ENCODE peak calls at places on chromosome 13, in seven cellular contexts. One of them, this sample, is unnamed.

GRCh38 chr13:112821340-112822055 is 131.7 kb downstream of the ATP11A start:
- DNase-seq in CD4-positive, alpha-beta memory T cell: no peak
- DNase-seq in activated CD4-positive, alpha-beta T cell treated with anti-CD3 and anti-CD28 coated beads, Interleukin-2, amount 10 ng/mL, durations not matched to agents 24 days and 14 days: no peak
- DNase-seq in putamen: no peak
- DNase-seq in frontal cortex: no peak
- DNase-seq in Right ventricle myocardium superior: no peak
- DNase-seq in thoracic aorta: no peak
- DNase-seq in this sample: no peak

GRCh38 chr13:114099918-114100445 is 32.4 kb downstream of the RASA3 start:
- DNase-seq in CD4-positive, alpha-beta memory T cell: peak
- DNase-seq in activated CD4-positive, alpha-beta T cell treated with anti-CD3 and anti-CD28 coated beads, Interleukin-2, amount 10 ng/mL, durations not matched to agents 24 days and 14 days: no peak
- DNase-seq in putamen: no peak
- DNase-seq in frontal cortex: no peak
- DNase-seq in Right ventricle myocardium superior: no peak
- DNase-seq in thoracic aorta: no peak
- DNase-seq in this sample: no peak

GRCh38 chr13:43433691-43434121 is 353.1 kb downstream of the ENOX1 start:
- DNase-seq in CD4-positive, alpha-beta memory T cell: no peak
- DNase-seq in activated CD4-positive, alpha-beta T cell treated with anti-CD3 and anti-CD28 coated beads, Interleukin-2, amount 10 ng/mL, durations not matched to agents 24 days and 14 days: no peak
- DNase-seq in putamen: no peak
- DNase-seq in frontal cortex: no peak
- DNase-seq in Right ventricle myocardium superior: no peak
- DNase-seq in thoracic aorta: no peak
- DNase-seq in this sample: no peak

GRCh38 chr13:66543780-66544179 is 686.4 kb downstream of the PCDH9 start:
- DNase-seq in CD4-positive, alpha-beta memory T cell: no peak
- DNase-seq in activated CD4-positive, alpha-beta T cell treated with anti-CD3 and anti-CD28 coated beads, Interleukin-2, amount 10 ng/mL, durations not matched to agents 24 days and 14 days: no peak
- DNase-seq in putamen: no peak
- DNase-seq in frontal cortex: no peak
- DNase-seq in Right ventricle myocardium superior: no peak
- DNase-seq in thoracic aorta: no peak
- DNase-seq in this sample: no peak

GRCh38 chr13:110593430-110594130 is 21.8 kb upstream of the NAXD start:
- DNase-seq in CD4-positive, alpha-beta memory T cell: peak
- DNase-seq in activated CD4-positive, alpha-beta T cell treated with anti-CD3 and anti-CD28 coated beads, Interleukin-2, amount 10 ng/mL, durations not matched to agents 24 days and 14 days: peak
- DNase-seq in putamen: no peak
- DNase-seq in frontal cortex: peak
- DNase-seq in Right ventricle myocardium superior: no peak
- DNase-seq in thoracic aorta: no peak
- DNase-seq in this sample: peak

GRCh38 chr13:45280751-45281634 is 60.0 kb downstream of the TPT1 start:
- DNase-seq in CD4-positive, alpha-beta memory T cell: peak
- DNase-seq in activated CD4-positive, alpha-beta T cell treated with anti-CD3 and anti-CD28 coated beads, Interleukin-2, amount 10 ng/mL, durations not matched to agents 24 days and 14 days: peak
- DNase-seq in putamen: peak
- DNase-seq in frontal cortex: peak
- DNase-seq in Right ventricle myocardium superior: peak
- DNase-seq in thoracic aorta: peak
- DNase-seq in this sample: peak

GRCh38 chr13:25920277-25920676 is 131.5 kb downstream of the SHISA2 start:
- DNase-seq in CD4-positive, alpha-beta memory T cell: no peak
- DNase-seq in activated CD4-positive, alpha-beta T cell treated with anti-CD3 and anti-CD28 coated beads, Interleukin-2, amount 10 ng/mL, durations not matched to agents 24 days and 14 days: no peak
- DNase-seq in putamen: no peak
- DNase-seq in frontal cortex: no peak
- DNase-seq in Right ventricle myocardium superior: no peak
- DNase-seq in thoracic aorta: no peak
- DNase-seq in this sample: no peak

GRCh38 chr13:106786006-106786579 is 218.2 kb upstream of the ARGLU1 start:
- DNase-seq in CD4-positive, alpha-beta memory T cell: no peak
- DNase-seq in activated CD4-positive, alpha-beta T cell treated with anti-CD3 and anti-CD28 coated beads, Interleukin-2, amount 10 ng/mL, durations not matched to agents 24 days and 14 days: no peak
- DNase-seq in putamen: no peak
- DNase-seq in frontal cortex: no peak
- DNase-seq in Right ventricle myocardium superior: no peak
- DNase-seq in thoracic aorta: no peak
- DNase-seq in this sample: no peak

GRCh38 chr13:26221399-26221720 is 754 bp downstream of the RNF6 start:
- DNase-seq in CD4-positive, alpha-beta memory T cell: no peak
- DNase-seq in activated CD4-positive, alpha-beta T cell treated with anti-CD3 and anti-CD28 coated beads, Interleukin-2, amount 10 ng/mL, durations not matched to agents 24 days and 14 days: no peak
- DNase-seq in putamen: no peak
- DNase-seq in frontal cortex: no peak
- DNase-seq in Right ventricle myocardium superior: no peak
- DNase-seq in thoracic aorta: no peak
- DNase-seq in this sample: no peak